ENCODE peak calls at places on chromosomes 13 and 19, in five cellular contexts. P is HCT116, V is A549, R is HepG2, M is endothelial cell of umbilical vein. A is an unnamed sample.

GRCh38 chr19:58367698-58368454 is 5.3 kb upstream of the ZNF497 start:
- DNase-seq in V (no peak), M (no peak), R (no peak), P (no peak), A (no peak)

GRCh38 chr13:106919093-106919492 is 351.2 kb upstream of the ARGLU1 start:
- DNase-seq in M (no peak), V (no peak), R (no peak), P (no peak), A (no peak)

GRCh38 chr13:50873481-50873880 is 30.0 kb upstream of the DLEU7 start:
- DNase-seq in M (no peak), P (no peak), V (no peak), R (no peak), A (no peak)

GRCh38 chr19:33795370-33796163 is 1.1 kb upstream of the KCTD15 start:
- DNase-seq in P (no peak), R (peak; percentile 66), V (peak; percentile 96), M (peak; percentile 88), A (peak; percentile 89)

GRCh38 chr13:30192320-30193093 is 114.8 kb downstream of the KATNAL1 start:
- DNase-seq in R (no peak), M (no peak), V (no peak), P (no peak), A (no peak)

GRCh38 chr13:100129605-100130004 is 40.7 kb downstream of the PCCA start:
- DNase-seq in V (no peak), P (no peak), R (no peak), M (peak; percentile 27), A (peak; percentile 78)

GRCh38 chr13:33519561-33520479 is 234.3 kb upstream of the STARD13 start:
- DNase-seq in M (no peak), R (no peak), V (no peak), P (no peak), A (no peak)

GRCh38 chr19:29576761-29577661 is 29.1 kb upstream of the POP4 start:
- DNase-seq in R (no peak), V (no peak), P (no peak), M (no peak), A (peak; percentile 12)

GRCh38 chr13:23414682-23415081 is 18.8 kb downstream of the SACS start:
- DNase-seq in R (no peak), M (no peak), P (no peak), V (no peak), A (no peak)

GRCh38 chr19:36014029-36014924 is at the start of gene ALKBH6:
- DNase-seq in R (peak; percentile 97), M (peak; percentile 99), V (peak; percentile 100), P (peak; percentile 97), A (peak; percentile 97)
- TF ChIP-seq POLR2A in R (peak; percentile 72), M (peak; percentile 23), V (peak; percentile 80), P (peak; percentile 44), A (no peak)

GRCh38 chr19:10636304-10636972 is 11.1 kb downstream of the SLC44A2 start:
- DNase-seq in R (no peak), M (no peak), V (no peak), P (no peak), A (no peak)
- TF ChIP-seq MAX in R (no peak), M (no peak), V (no peak), P (no peak), A (no peak)

GRCh38 chr19:10335149-10336053 is 2.1 kb upstream of the RAVER1 start:
- DNase-seq in P (no peak), R (no peak), V (no peak), M (no peak), A (no peak)
- H3K4me3 ChIP-seq in P (peak overlapping the region; percentile 18), R (peak overlapping the region; percentile 86), V (peak overlapping the region; percentile 76), M (peak overlapping the region; percentile 8), A (no peak overlapping the region)

GRCh38 chr13:47904239-47904638 is 96.8 kb downstream of the SUCLA2 start:
- DNase-seq in P (no peak), M (no peak), V (no peak), R (no peak), A (peak; percentile 59)
- TF ChIP-seq POLR2A in P (no peak), M (no peak), V (no peak), R (no peak), A (no peak)

GRCh38 chr19:590396-590745 is 690 bp downstream of the HCN2 start:
- DNase-seq in R (no peak), V (no peak), P (no peak), M (no peak), A (no peak)
- TF ChIP-seq MAX in R (peak; percentile 52), V (peak; percentile 29), P (no peak), M (no peak), A (no peak)

DNA sequence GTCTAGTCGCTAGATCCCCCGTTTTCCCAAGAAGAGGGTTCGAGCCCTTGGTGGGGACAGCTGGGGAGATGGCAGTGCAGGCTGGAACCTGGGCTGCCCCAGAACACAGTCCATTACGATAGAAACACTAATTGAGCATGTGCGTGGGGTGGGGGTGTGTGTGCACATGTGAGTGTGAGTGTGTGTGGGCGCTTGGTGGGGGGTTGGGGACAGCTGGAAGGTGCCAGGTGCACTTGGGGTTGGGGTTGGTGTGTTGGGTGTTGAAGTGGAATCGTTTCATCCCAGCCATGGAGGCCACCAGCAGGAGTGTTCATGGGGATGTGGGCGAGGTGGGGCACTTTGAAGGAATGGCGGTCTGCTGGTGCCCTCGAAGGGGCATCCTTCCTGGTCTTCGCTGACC is 18.1 kb upstream of the NPAS1 start:
- DNase-seq in V (no peak), R (no peak), M (no peak), P (no peak), A (no peak)
- H3K4me3 ChIP-seq in V (no peak overlapping the region), R (no peak overlapping the region), M (no peak overlapping the region), P (no peak overlapping the region), A (no peak overlapping the region)

A was measured in NB4.